ENCODE peak calls at places on chromosomes 7 and 10, in eight cellular contexts. S is HCT116, Z is SK-N-SH, J is hepatocyte, H is GM23338, I is PC-3, M is OCI-LY7, C is MM.1S. Y is an unnamed sample.

GRCh38 chr10:70807566-70807965 is 8.2 kb upstream of the SGPL1 start:
- DNase-seq in M (no peak), Z (no peak), H (no peak), J (no peak), I (peak), S (no peak), C (no peak), Y (no peak)

GRCh38 chr7:131621652-131622051 is 65.2 kb upstream of the PODXL start:
- DNase-seq in H (no peak), I (no peak), M (no peak), S (no peak), C (no peak), Z (peak), J (no peak), Y (no peak)

GRCh38 chr7:7681191-7681935 is 37.0 kb downstream of the RPA3 start:
- DNase-seq in Z (peak), C (peak), J (peak), M (peak), I (peak), H (peak), S (peak), Y (peak)

GRCh38 chr10:106500585-106501525 is 663.7 kb downstream of the SORCS1 start:
- DNase-seq in I (peak), S (no peak), C (no peak), Z (no peak), M (no peak), H (no peak), J (no peak), Y (no peak)

GRCh38 chr7:99949645-99950228 is 20.3 kb upstream of the GJC3 start:
- DNase-seq in M (peak), H (peak), C (no peak), Z (no peak), S (no peak), I (peak), J (no peak), Y (no peak)

GRCh38 chr10:36263871-36264270 is 621.8 kb upstream of the FZD8 start:
- DNase-seq in Z (no peak), S (no peak), J (no peak), I (peak), M (no peak), H (no peak), C (no peak), Y (no peak)

GRCh38 chr7:99366646-99367045 is 7.9 kb upstream of the ARPC1B start:
- DNase-seq in H (peak), M (no peak), I (no peak), C (no peak), J (no peak), Z (no peak), S (no peak), Y (peak)

GRCh38 chr10:50437248-50437647 is 185.9 kb upstream of the ASAH2 start:
- DNase-seq in M (no peak), S (no peak), J (no peak), H (no peak), C (no peak), Z (no peak), I (no peak), Y (no peak)

GRCh38 chr7:138243430-138243829 is 167.2 kb downstream of the AKR1D1 start:
- DNase-seq in J (peak), M (no peak), H (peak), I (peak), Z (no peak), C (no peak), S (no peak), Y (peak)

GRCh38 chr7:22325671-22326070 is 31.3 kb downstream of the RAPGEF5 start:
- DNase-seq in J (no peak), M (no peak), S (no peak), H (no peak), Z (no peak), I (peak), C (no peak), Y (no peak)

GRCh38 chr10:110834622-110835219 is 37.0 kb upstream of the PDCD4 start:
- DNase-seq in Z (no peak), I (no peak), J (peak), S (no peak), C (no peak), H (peak), M (peak), Y (peak)

GRCh38 chr10:99328579-99329237 is 448 bp upstream of the CNNM1 start:
- DNase-seq in M (no peak), J (no peak), S (no peak), C (no peak), I (peak), H (peak), Z (no peak), Y (no peak)

GRCh38 chr7:106117767-106118544 is 5.8 kb upstream of the SYPL1 start:
- DNase-seq in J (no peak), Z (no peak), S (no peak), M (no peak), I (no peak), C (no peak), H (no peak), Y (no peak)

GRCh38 chr7:47471831-47472230 is 110.1 kb downstream of the TNS3 start:
- DNase-seq in M (no peak), C (no peak), S (no peak), Z (no peak), J (no peak), I (no peak), H (no peak), Y (no peak)

GRCh38 chr7:105003275-105003674 is 10.7 kb upstream of the KMT2E start:
- DNase-seq in C (no peak), S (no peak), I (peak), H (no peak), M (no peak), J (peak), Z (no peak), Y (no peak)

GRCh38 chr7:15441915-15442314 is 119.9 kb downstream of the AGMO start:
- DNase-seq in I (no peak), S (no peak), J (no peak), H (no peak), C (no peak), Z (no peak), M (no peak), Y (no peak)

GRCh38 chr7:137936509-137937201 is 65.2 kb downstream of the CREB3L2 start:
- DNase-seq in J (no peak), I (no peak), S (no peak), M (no peak), H (no peak), Z (no peak), C (no peak), Y (peak)

GRCh38 chr7:47418910-47419309 is 163.0 kb downstream of the TNS3 start:
- DNase-seq in Z (no peak), H (no peak), J (no peak), S (no peak), C (no peak), M (no peak), I (no peak), Y (no peak)

GRCh38 chr7:154677454-154677853 is 325.5 kb downstream of the PAXIP1 start:
- DNase-seq in M (no peak), I (no peak), C (peak), H (no peak), J (no peak), Z (no peak), S (no peak), Y (no peak)

GRCh38 chr10:7773845-7774801 is 13.7 kb downstream of the KIN start:
- DNase-seq in I (peak), Z (no peak), J (no peak), C (no peak), S (no peak), M (peak), H (no peak), Y (no peak)

GRCh38 chr10:71145352-71145945 is 66.9 kb upstream of the UNC5B start:
- DNase-seq in I (no peak), H (no peak), S (no peak), M (no peak), J (no peak), Z (no peak), C (no peak), Y (no peak)

GRCh38 chr10:101388671-101389276 is 34.8 kb downstream of the BTRC start:
- DNase-seq in C (no peak), M (no peak), S (no peak), H (no peak), I (no peak), Z (no peak), J (no peak), Y (no peak)

GRCh38 chr10:29011511-29011910 is 277.4 kb upstream of the LYZL1 start:
- DNase-seq in Z (no peak), I (peak), M (no peak), J (no peak), H (no peak), S (no peak), C (no peak), Y (no peak)

GRCh38 chr10:65346466-65346865 is 1579.4 kb upstream of the LRRTM3 start:
- DNase-seq in H (no peak), C (no peak), S (no peak), I (no peak), J (no peak), Z (no peak), M (no peak), Y (no peak)

GRCh38 chr7:43481905-43482678 is 100.8 kb upstream of the STK17A start:
- DNase-seq in J (no peak), C (no peak), I (peak), H (no peak), M (no peak), Z (no peak), S (no peak), Y (no peak)

DNA sequence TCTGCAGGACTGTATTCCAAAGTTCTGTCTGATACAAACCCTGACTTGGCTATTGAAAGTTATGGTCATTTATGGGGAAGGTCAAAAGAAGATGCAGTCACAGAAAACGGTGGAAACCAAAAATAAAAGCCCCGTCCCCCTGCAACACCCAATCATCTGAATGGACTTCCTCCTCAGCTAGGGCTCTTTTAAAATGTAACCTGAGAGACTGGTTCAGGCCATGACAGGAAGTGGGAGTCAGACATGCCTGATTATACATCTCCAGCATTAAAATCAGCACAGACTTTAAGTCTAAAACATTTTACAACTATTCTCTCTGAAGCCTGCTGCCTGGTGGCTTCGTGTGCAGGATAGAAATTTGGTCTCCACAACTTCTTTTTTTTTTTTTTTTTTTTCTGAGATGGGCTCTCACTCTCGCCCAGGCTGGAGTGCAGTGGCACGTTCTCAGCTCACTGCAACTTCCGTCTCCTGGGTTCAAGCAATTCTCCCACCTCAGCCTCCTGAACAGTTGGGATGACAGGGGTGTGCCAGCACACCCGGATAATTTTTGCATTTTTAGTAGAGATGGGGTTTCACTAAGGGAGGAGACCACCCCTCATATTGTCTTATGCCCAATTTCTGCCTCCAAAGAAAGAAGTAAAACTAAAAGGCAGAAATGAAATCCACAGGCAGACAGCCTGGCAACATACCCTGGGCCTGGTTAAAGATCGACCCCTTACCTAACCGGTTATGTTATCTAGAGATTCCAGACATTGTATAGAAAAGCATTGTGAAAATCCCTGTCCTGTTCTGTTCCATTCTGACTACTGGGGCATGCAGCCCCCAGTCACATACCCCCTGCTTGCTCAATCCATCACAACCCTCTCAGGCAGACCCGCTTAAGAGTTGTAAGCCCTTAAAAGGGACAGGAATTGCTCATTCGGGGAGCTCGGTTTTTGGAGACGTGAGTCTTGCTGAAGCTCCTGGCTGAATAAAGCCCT is 30.1 kb downstream of the HACD1 start:
- DNase-seq in S (no peak), M (peak), Z (no peak), C (no peak), H (peak), I (peak), J (no peak), Y (no peak)
- TF ChIP-seq EZH2phosphoT487 in S (no peak), M (no peak), Z (no peak), C (no peak), H (no peak), I (no peak), J (no peak), Y (no peak)

GRCh38 chr10:21021843-21022594 is 124.9 kb upstream of the NEBL start:
- DNase-seq in Z (no peak), H (peak), S (no peak), J (peak), M (peak), C (no peak), I (peak), Y (peak)
- TF ChIP-seq CTCF in Z (peak), H (peak), S (peak), J (peak), M (peak), C (peak), I (peak), Y (peak)

GRCh38 chr7:135682191-135682590 is 19.9 kb downstream of the STMP1 start:
- DNase-seq in J (no peak), C (no peak), M (no peak), S (no peak), Z (no peak), I (no peak), H (no peak), Y (no peak)
- H3K4me3 ChIP-seq in J (no peak), C (no peak), M (no peak), S (no peak), Z (no peak), I (no peak), H (no peak), Y (no peak)

GRCh38 chr10:21207852-21208646 is 310.9 kb upstream of the NEBL start:
- DNase-seq in C (no peak), Z (no peak), I (no peak), J (no peak), M (no peak), S (no peak), H (no peak), Y (no peak)
- TF ChIP-seq EZH2phosphoT487 in C (no peak), Z (no peak), I (no peak), J (no peak), M (no peak), S (no peak), H (no peak), Y (no peak)

DNA sequence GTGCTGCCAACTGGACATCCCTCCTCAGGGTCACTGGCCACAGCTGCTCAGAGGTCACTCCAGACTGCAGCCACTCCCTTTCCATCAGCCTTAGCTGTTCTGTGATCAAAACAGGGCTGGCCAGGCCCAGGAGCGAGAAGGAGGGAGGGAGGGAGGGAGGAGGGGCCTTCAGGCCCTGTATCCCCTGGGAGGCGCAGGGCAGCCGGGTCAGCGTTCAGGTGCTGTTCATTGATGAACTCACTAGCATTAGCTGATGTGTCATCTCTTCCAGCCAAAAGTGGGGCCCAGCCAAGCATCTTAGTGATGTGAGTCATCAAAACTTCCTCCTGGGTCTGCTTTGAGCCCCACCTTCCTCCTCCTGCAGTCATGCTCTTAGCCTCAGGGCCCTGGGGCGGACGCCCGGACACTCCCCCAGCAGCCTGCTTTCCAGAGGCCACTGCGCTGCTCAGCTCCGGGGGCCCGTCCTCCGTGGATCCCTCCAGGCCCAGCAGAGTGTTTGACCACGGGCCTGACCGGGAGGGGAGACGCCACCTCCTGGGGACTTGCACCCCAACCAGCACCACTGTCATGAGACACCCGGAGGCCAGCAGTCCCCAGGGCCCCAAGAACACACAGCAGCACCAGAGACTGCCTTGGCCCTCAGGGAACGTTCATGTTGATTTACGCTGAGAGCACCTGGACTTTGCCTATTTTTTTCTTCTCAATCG is 149.2 kb downstream of the PRKAG2 start:
- DNase-seq in I (peak), H (no peak), M (no peak), S (peak), C (no peak), J (peak), Z (peak), Y (peak)
- TF ChIP-seq CTCF in I (no peak), H (no peak), M (no peak), S (no peak), C (no peak), J (no peak), Z (peak), Y (no peak)

DNA sequence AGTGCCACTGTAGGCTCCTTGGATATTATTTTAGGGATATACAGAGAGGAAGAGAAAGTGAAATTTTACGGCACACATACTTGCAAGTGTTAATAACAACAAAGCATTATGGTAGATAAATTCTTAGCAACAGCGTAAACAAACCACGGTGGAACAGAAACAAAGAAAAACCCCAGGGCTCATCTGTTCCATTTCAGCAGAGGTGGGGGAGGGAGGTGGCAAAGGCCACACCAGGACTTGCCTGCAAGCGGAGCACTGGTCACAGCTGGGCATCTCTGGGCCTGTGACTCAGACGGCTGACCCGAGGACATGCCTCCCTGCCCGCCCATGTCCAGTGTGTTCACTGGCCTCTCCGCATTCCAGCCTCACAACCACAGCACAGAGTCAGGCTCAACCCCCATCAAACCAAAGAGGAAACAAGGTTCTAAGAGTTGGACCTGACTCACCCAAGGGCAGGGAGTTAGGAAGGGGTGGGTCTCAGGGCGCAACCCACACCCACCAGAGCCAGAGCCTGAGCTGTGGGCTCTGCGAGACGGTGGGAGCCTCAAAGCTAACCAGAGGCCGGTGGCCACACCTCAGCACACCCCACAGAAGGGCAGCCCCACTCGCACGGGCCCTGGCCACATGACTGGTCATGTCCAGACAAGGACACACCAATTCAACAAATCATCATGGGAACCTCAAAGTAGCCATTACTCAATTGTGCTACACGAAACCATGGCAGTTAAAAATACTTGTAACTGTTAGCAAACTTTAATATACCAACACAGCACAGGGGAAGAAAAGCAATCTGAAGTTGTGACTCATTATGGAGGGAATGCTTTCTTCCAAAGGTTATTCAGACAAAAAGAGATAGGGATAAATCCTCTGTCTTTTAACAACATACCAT is 10.7 kb downstream of the ESYT2 start:
- DNase-seq in C (peak), H (peak), J (peak), M (no peak), Z (peak), S (peak), I (peak), Y (peak)
- H3K4me3 ChIP-seq in C (peak), H (no peak), J (no peak), M (no peak), Z (peak), S (peak), I (peak), Y (no peak)

GRCh38 chr7:127741764-127742375 is 89.9 kb downstream of the SND1 start:
- DNase-seq in Z (no peak), H (no peak), C (no peak), I (no peak), J (no peak), M (no peak), S (no peak), Y (no peak)

GRCh38 chr7:127751062-127751722 is 99.2 kb downstream of the SND1 start:
- DNase-seq in I (no peak), Z (no peak), M (no peak), J (no peak), H (peak), C (no peak), S (no peak), Y (peak)

DNA sequence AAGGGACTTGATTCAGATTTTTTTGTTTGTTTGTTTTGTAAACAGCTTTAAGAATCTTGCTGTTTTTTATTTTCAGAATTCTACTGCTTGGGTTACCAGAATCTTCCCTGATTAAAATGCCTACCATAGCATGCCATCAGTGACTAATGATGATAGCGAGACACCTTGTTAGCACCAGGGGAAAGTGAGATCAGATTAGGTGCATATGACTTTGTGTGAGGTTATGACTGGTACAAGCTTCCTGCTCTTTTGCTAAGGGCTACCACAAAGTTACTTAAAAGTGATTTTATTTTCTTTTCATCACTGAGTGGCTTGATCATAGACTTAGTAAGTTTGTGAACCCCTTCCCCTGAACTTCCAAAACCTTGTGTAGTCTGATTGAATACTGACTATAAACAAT is 93.5 kb downstream of the SND1 start:
- DNase-seq in I (no peak), C (no peak), Z (no peak), S (no peak), M (no peak), H (no peak), J (no peak), Y (no peak)
- TF ChIP-seq EZH2phosphoT487 in I (no peak), C (no peak), Z (no peak), S (no peak), M (no peak), H (no peak), J (no peak), Y (no peak)

Y was measured in neural progenitor cell.